ENCODE peak calls at places on chromosomes 12 and 14, in nine cellular contexts. Y is endodermal cell; N is right lobe of liver; L is upper lobe of left lung; H is tibial artery; Z is psoas muscle; B is CD8-positive, alpha-beta T cell; I is left ventricle myocardium inferior; O is OCI-LY7. Q is an unnamed sample.
A peak's percentile ranks its signal among the peaks of the same experiment; 100 is the strongest.

GRCh38 chr12:119989619-119990381 is 764 bp downstream of the BICDL1 start:
- DNase-seq in B (peak; percentile 50), I (peak; percentile 84), Z (peak; percentile 84), H (peak; percentile 78), Y (peak; percentile 97), O (peak; percentile 75), N (peak; percentile 83), L (peak; percentile 86), Q (peak; percentile 93)

GRCh38 chr12:51530208-51530607 is 60.8 kb upstream of the SCN8A start:
- DNase-seq in L (no peak), B (no peak), Y (no peak), O (no peak), N (no peak), I (no peak), Z (no peak), H (no peak), Q (no peak)

GRCh38 chr14:71758198-71758955 is 173.9 kb upstream of the RGS6 start:
- DNase-seq in B (no peak), Y (no peak), O (peak; percentile 25), Z (no peak), N (no peak), I (no peak), H (no peak), L (no peak), Q (no peak)

GRCh38 chr12:78040111-78040510 is 209.4 kb downstream of the NAV3 start:
- DNase-seq in Z (no peak), L (no peak), N (no peak), I (no peak), O (no peak), B (no peak), Y (no peak), H (no peak), Q (no peak)

GRCh38 chr14:87615822-87616679 is 376.9 kb downstream of the GALC start:
- DNase-seq in N (no peak), L (no peak), Y (peak; percentile 93), O (peak; percentile 83), B (no peak), Z (peak; percentile 21), I (peak; percentile 21), H (no peak), Q (peak; percentile 67)

GRCh38 chr12:19750116-19750644 is 310.9 kb downstream of the AEBP2 start:
- DNase-seq in O (no peak), H (no peak), Z (no peak), I (no peak), N (no peak), L (no peak), Y (no peak), B (no peak), Q (no peak)

GRCh38 chr12:44465139-44465538 is 411.0 kb downstream of the NELL2 start:
- DNase-seq in I (no peak), Z (no peak), L (no peak), N (no peak), O (no peak), B (no peak), H (no peak), Y (no peak), Q (no peak)

GRCh38 chr12:116172224-116172849 is 105.2 kb downstream of the MED13L start:
- DNase-seq in I (no peak), O (no peak), B (no peak), H (no peak), Y (no peak), Z (no peak), L (no peak), N (no peak), Q (no peak)

GRCh38 chr14:54565236-54566151 is 1.4 kb upstream of the SAMD4A start:
- DNase-seq in N (peak; percentile 96), B (peak; percentile 49), O (peak; percentile 38), Z (peak; percentile 96), I (peak; percentile 96), Y (peak; percentile 95), H (peak; percentile 98), L (peak; percentile 94), Q (peak; percentile 93)

GRCh38 chr12:50784501-50784900 is 20.6 kb downstream of the ATF1 start:
- DNase-seq in L (no peak), Z (no peak), I (no peak), H (no peak), O (no peak), N (no peak), B (no peak), Y (no peak), Q (no peak)

GRCh38 chr12:6340745-6341438 is 984 bp downstream of the TNFRSF1A start:
- DNase-seq in L (no peak), N (peak; percentile 59), Y (peak; percentile 68), H (no peak), Z (no peak), I (no peak), O (no peak), B (no peak), Q (no peak)

GRCh38 chr12:124568431-124569374 is 1.3 kb upstream of the NCOR2 start:
- DNase-seq in O (peak; percentile 35), I (peak; percentile 81), H (peak; percentile 94), B (no peak), Z (peak; percentile 81), L (peak; percentile 84), Y (peak; percentile 92), N (peak; percentile 61), Q (peak; percentile 42)

DNA sequence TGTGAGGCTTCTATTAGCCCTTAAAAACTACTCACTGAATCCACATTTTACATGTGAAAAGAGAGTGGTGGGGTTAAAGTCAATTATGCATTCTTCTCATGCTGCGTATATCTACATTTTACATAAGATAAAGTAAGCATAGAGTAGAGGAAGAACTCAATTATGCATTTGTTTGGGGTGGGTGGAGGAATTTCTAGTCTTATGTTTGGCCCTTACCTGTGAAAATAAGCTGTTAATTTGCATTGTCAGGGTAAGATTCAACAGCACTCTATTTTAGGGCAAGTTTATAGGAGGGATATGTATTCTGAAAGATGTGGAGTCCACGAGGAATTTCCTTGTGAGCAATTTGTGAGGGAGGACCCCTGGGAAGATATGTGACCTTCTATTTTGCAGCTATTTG is 30.9 kb upstream of the CAPRIN2 start:
- DNase-seq in L (no peak), Y (no peak), I (no peak), H (no peak), N (no peak), O (no peak), B (no peak), Z (no peak), Q (no peak)
- H3K9me3 ChIP-seq in L (no peaks in the 10 kb centered on the region), Y (peaks cover 54% of the 10 kb centered on the region), I (peaks cover 16% of the 10 kb centered on the region), H (no peaks in the 10 kb centered on the region), N (no peaks in the 10 kb centered on the region), O (peaks cover 5% of the 10 kb centered on the region), B (no peaks in the 10 kb centered on the region), Z (no peaks in the 10 kb centered on the region), Q (no peaks in the 10 kb centered on the region)

GRCh38 chr12:77005699-77006098 is 59.7 kb downstream of the E2F7 start:
- DNase-seq in O (no peak), B (no peak), Z (no peak), Y (no peak), N (no peak), L (no peak), H (no peak), I (no peak), Q (no peak)
- TF ChIP-seq CTCF in O (no peak), B (no peak), Z (no peak), Y (no peak), N (no peak), L (no peak), H (no peak), I (no peak), Q (no peak)

GRCh38 chr12:69688496-69689427 is 10.3 kb downstream of the BEST3 start:
- DNase-seq in N (peak; percentile 46), B (no peak), I (peak; percentile 20), H (peak; percentile 76), L (peak; percentile 33), O (no peak), Z (peak; percentile 90), Y (peak; percentile 95), Q (peak; percentile 15)

GRCh38 chr12:69685810-69686209 is 13.3 kb downstream of the BEST3 start:
- DNase-seq in Y (no peak), L (no peak), Z (no peak), N (no peak), O (no peak), H (no peak), B (no peak), I (no peak), Q (no peak)

GRCh38 chr12:69688021-69688420 is 11.1 kb downstream of the BEST3 start:
- DNase-seq in O (no peak), B (no peak), L (no peak), Z (no peak), H (no peak), Y (no peak), I (no peak), N (no peak), Q (no peak)

GRCh38 chr12:69687390-69687789 is 11.7 kb downstream of the BEST3 start:
- DNase-seq in O (no peak), B (no peak), I (no peak), N (no peak), Y (no peak), Z (no peak), H (no peak), L (no peak), Q (no peak)

DNA sequence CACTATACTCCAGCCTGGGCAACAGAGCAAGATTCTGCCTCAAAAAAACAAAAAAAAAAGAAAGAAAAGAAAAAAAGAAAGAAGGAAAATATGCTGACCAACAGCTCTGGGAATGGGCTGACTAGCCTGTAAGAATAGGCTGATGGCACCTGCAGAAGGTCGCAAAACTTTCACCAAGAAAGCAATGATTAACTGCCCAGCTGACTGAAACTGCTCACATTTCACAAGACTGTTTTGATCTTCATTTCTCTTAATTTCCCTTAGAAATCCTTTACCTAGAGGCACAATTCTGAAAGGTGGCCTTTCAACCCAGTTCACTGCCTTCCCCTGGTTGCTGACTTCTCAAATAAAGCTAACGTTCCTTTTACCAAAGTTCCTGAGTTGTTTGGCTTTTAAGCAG is 12.4 kb downstream of the BEST3 start:
- DNase-seq in Z (no peak), O (no peak), N (no peak), B (no peak), H (no peak), I (no peak), Y (no peak), L (no peak), Q (no peak)
- H3K27ac ChIP-seq in Z (peak overlapping the region; percentile 84), O (no peak overlapping the region), N (no peak overlapping the region), B (no peak overlapping the region), H (no peak overlapping the region), I (no peak overlapping the region), Y (no peak overlapping the region), L (no peak overlapping the region), Q (no peak overlapping the region)

DNA sequence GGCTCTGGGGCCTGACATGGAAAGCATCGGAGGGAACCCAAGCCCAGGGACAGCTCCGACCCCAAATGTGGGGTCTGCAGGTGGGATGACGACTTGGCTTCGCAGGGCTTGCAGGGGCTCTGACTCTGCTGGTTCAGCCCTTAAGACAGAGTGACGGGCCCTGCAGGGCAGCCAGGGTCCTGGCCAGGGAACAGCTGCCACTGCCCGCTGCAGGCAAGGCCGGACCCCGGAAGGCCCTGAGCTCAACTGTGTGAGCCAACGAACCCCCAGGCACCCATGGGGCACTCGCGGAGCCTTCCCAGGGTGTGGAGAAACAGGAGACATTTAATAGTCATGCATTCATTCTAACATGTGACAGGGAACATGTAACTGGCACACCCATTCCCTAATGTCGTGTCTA is 120.7 kb downstream of the PIWIL1 start:
- DNase-seq in B (no peak), Z (no peak), H (no peak), N (no peak), I (no peak), Y (no peak), O (no peak), L (no peak), Q (no peak)
- H3K9me3 ChIP-seq in B (no peaks in the 10 kb centered on the region), Z (no peaks in the 10 kb centered on the region), H (no peaks in the 10 kb centered on the region), N (no peaks in the 10 kb centered on the region), I (no peaks in the 10 kb centered on the region), Y (no peaks in the 10 kb centered on the region), O (no peaks in the 10 kb centered on the region), L (no peaks in the 10 kb centered on the region), Q (no peaks in the 10 kb centered on the region)

GRCh38 chr14:91484186-91484585 is 25.9 kb downstream of the PPP4R3A start:
- DNase-seq in Y (no peak), N (no peak), O (peak; percentile 32), L (no peak), H (no peak), Z (no peak), B (no peak), I (no peak), Q (no peak)
- TF ChIP-seq CTCF in Y (peak; percentile 62), N (no peak), O (peak; percentile 76), L (no peak), H (no peak), Z (no peak), B (peak; percentile 33), I (no peak), Q (no peak)